ENCODE peak calls at places on chromosomes 3 and 15, in five cellular contexts. G is mammary epithelial cell, V is brain microvascular endothelial cell, Y is dorsolateral prefrontal cortex, O is SK-N-DZ. K is an unnamed sample.

GRCh38 chr15:34644061-34644460 is 60.6 kb upstream of the GOLGA8B start:
- DNase-seq in Y (no peak), G (peak), O (no peak), V (peak), K (no peak)

GRCh38 chr3:16101295-16102186 is 72.9 kb upstream of the GALNT15 start:
- DNase-seq in G (peak), O (no peak), V (peak), Y (no peak), K (peak)

GRCh38 chr3:196774845-196775422 is 35.3 kb downstream of the PAK2 start:
- DNase-seq in G (peak), V (no peak), Y (no peak), O (no peak), K (no peak)

GRCh38 chr3:177724020-177724638 is 526.8 kb upstream of the TBL1XR1 start:
- DNase-seq in Y (peak), G (no peak), O (no peak), V (no peak), K (peak)

GRCh38 chr15:69760263-69760855 is 307.7 kb downstream of the RPLP1 start:
- DNase-seq in O (no peak), Y (no peak), G (no peak), V (peak), K (no peak)

GRCh38 chr15:101679861-101680260 is 27.7 kb upstream of the TM2D3 start:
- DNase-seq in Y (no peak), G (no peak), V (no peak), O (no peak), K (no peak)

GRCh38 chr3:3664916-3665315 is 134.3 kb upstream of the LRRN1 start:
- DNase-seq in Y (no peak), O (no peak), G (peak), V (no peak), K (no peak)

GRCh38 chr3:186664506-186664905 is 1.3 kb upstream of the HRG start:
- DNase-seq in Y (no peak), V (no peak), O (no peak), G (no peak), K (no peak)

GRCh38 chr3:169772530-169772950 is 656 bp upstream of the MYNN start:
- DNase-seq in O (peak), Y (peak), V (peak), G (peak), K (peak)

GRCh38 chr3:37279226-37279625 is 104.8 kb upstream of the LRRFIP2 start:
- DNase-seq in Y (no peak), G (no peak), O (no peak), V (no peak), K (no peak)

GRCh38 chr15:22795206-22796063 is 9.0 kb downstream of the NIPA1 start:
- DNase-seq in Y (no peak), V (no peak), G (no peak), O (no peak), K (no peak)

GRCh38 chr15:39969871-39970270 is 36.0 kb downstream of the EIF2AK4 start:
- DNase-seq in O (no peak), V (peak), G (peak), Y (peak), K (peak)

GRCh38 chr3:175346573-175347356 is 487.6 kb downstream of the NAALADL2 start:
- DNase-seq in Y (peak), G (peak), V (peak), O (no peak), K (peak)

GRCh38 chr3:124299831-124300230 is 307.9 kb upstream of the ROPN1 start:
- DNase-seq in V (no peak), Y (no peak), G (no peak), O (no peak), K (no peak)

GRCh38 chr3:11944052-11944673 is 60.0 kb upstream of the SYN2 start:
- DNase-seq in Y (no peak), O (peak), V (peak), G (peak), K (peak)

GRCh38 chr3:44862221-44862637 is 517 bp downstream of the TMEM42 start:
- DNase-seq in Y (peak), G (peak), O (no peak), V (peak), K (no peak)

GRCh38 chr3:194750409-194750808 is 64.7 kb downstream of the FAM43A start:
- DNase-seq in Y (no peak), V (no peak), O (no peak), G (no peak), K (no peak)

GRCh38 chr15:38176155-38176554 is 76.5 kb upstream of the SPRED1 start:
- DNase-seq in V (peak), G (peak), O (no peak), Y (no peak), K (no peak)

GRCh38 chr3:183212565-183212964 is 40.5 kb upstream of the B3GNT5 start:
- DNase-seq in V (no peak), O (no peak), Y (no peak), G (no peak), K (no peak)

GRCh38 chr3:185825639-185826481 is 1.0 kb upstream of the IGF2BP2 start:
- DNase-seq in G (peak), V (no peak), Y (no peak), O (peak), K (no peak)

GRCh38 chr15:72227192-72227586 is 3.8 kb downstream of the PKM start:
- DNase-seq in O (no peak), Y (no peak), V (peak), G (peak), K (no peak)

GRCh38 chr3:186599785-186600166 is 13.1 kb upstream of the AHSG start:
- DNase-seq in Y (no peak), V (no peak), O (no peak), G (no peak), K (no peak)

GRCh38 chr15:68224546-68225250 is 4.8 kb downstream of the CLN6 start:
- DNase-seq in G (no peak), V (no peak), Y (no peak), O (no peak), K (no peak)

GRCh38 chr3:72297481-72297880 is 512.5 kb upstream of the PROK2 start:
- DNase-seq in Y (no peak), V (no peak), O (no peak), G (no peak), K (no peak)

GRCh38 chr3:184308744-184309143 is 5.7 kb upstream of the EIF4G1 start:
- DNase-seq in G (no peak), Y (no peak), O (no peak), V (no peak), K (no peak)

GRCh38 chr15:35546581-35547381 is 816 bp upstream of the DPH6 start:
- DNase-seq in Y (no peak), V (no peak), G (no peak), O (no peak), K (no peak)

GRCh38 chr15:101568304-101568703 is 78.8 kb upstream of the PCSK6 start:
- DNase-seq in O (no peak), Y (no peak), V (peak), G (no peak), K (no peak)

GRCh38 chr3:113103588-113103987 is 107.8 kb upstream of the BOC start:
- DNase-seq in G (no peak), O (no peak), Y (no peak), V (no peak), K (no peak)

GRCh38 chr3:154148541-154148940 is 27.4 kb downstream of the ARHGEF26 start:
- DNase-seq in O (no peak), Y (no peak), G (no peak), V (no peak), K (no peak)

GRCh38 chr3:157109267-157110141 is 50.4 kb downstream of the CCNL1 start:
- DNase-seq in Y (no peak), O (peak), G (no peak), V (no peak), K (no peak)

GRCh38 chr3:36827133-36827532 is 62.8 kb upstream of the DCLK3 start:
- DNase-seq in Y (no peak), G (no peak), V (no peak), O (no peak), K (no peak)

GRCh38 chr3:17742837-17743659 is 617 bp upstream of the TBC1D5 start:
- DNase-seq in G (no peak), V (peak), O (no peak), Y (peak), K (no peak)

GRCh38 chr3:194270627-194271458 is 80.3 kb downstream of the CPN2 start:
- DNase-seq in V (no peak), O (peak), Y (peak), G (peak), K (peak)

GRCh38 chr3:17831366-17831765 is 88.9 kb upstream of the TBC1D5 start:
- DNase-seq in G (peak), Y (no peak), O (no peak), V (no peak), K (no peak)

GRCh38 chr3:27166888-27167287 is 202.3 kb downstream of the NEK10 start:
- DNase-seq in V (peak), O (peak), G (peak), Y (peak), K (peak)

GRCh38 chr15:66995257-66995656 is 70.1 kb upstream of the SMAD3 start:
- DNase-seq in Y (no peak), O (no peak), V (peak), G (peak), K (no peak)

GRCh38 chr15:77421370-77421700 is 647 bp downstream of the HMG20A start:
- DNase-seq in G (peak), V (no peak), O (no peak), Y (no peak), K (no peak)

K was measured in head of caudate nucleus.